ENCODE peak calls at places on chromosomes 2 and 18, in five cellular contexts. V, E, T, B and I are unnamed samples.

GRCh38 chr2:16238001-16238755 is 297.8 kb downstream of the MYCN start:
- DNase-seq in V (no peak), E (no peak), T (no peak), B (no peak), I (no peak)

GRCh38 chr18:79241755-79242154 is 154.0 kb upstream of the NFATC1 start:
- DNase-seq in V (no peak), E (no peak), T (no peak), B (no peak), I (no peak)

GRCh38 chr2:49687873-49688272 is 533.6 kb upstream of the FSHR start:
- DNase-seq in V (peak), E (no peak), T (no peak), B (no peak), I (no peak)

GRCh38 chr2:149741646-149742045 is 154.1 kb upstream of the MMADHC start:
- DNase-seq in V (peak), E (no peak), T (no peak), B (no peak), I (no peak)

GRCh38 chr2:237572021-237572741 is 5.8 kb downstream of the PRLH start:
- DNase-seq in V (peak), E (peak), T (peak), B (peak), I (no peak)

GRCh38 chr2:172208881-172209325 is 106.2 kb upstream of the DLX2 start:
- DNase-seq in V (peak), E (no peak), T (no peak), B (no peak), I (no peak)

GRCh38 chr2:15316370-15316814 is 244.7 kb downstream of the NBAS start:
- DNase-seq in V (no peak), E (peak), T (no peak), B (no peak), I (no peak)

GRCh38 chr2:43745457-43745856 is 28.4 kb upstream of the DYNC2LI1 start:
- DNase-seq in V (no peak), E (no peak), T (no peak), B (no peak), I (no peak)

GRCh38 chr2:180653481-180653880 is 326.9 kb upstream of the UBE2E3 start:
- DNase-seq in V (no peak), E (no peak), T (no peak), B (no peak), I (no peak)

GRCh38 chr2:240390091-240391073 is 45.1 kb upstream of the GPC1 start:
- DNase-seq in V (no peak), E (no peak), T (no peak), B (no peak), I (no peak)

GRCh38 chr2:173075781-173076556 is at the start of gene MAP3K20:
- DNase-seq in V (peak), E (peak), T (no peak), B (peak), I (no peak)

GRCh38 chr2:101173707-101174295 is 22.6 kb upstream of the TBC1D8 start:
- DNase-seq in V (no peak), E (no peak), T (no peak), B (no peak), I (no peak)

GRCh38 chr2:18514838-18515461 is 45.5 kb downstream of the RDH14 start:
- DNase-seq in V (no peak), E (no peak), T (no peak), B (no peak), I (no peak)

GRCh38 chr2:19611491-19612332 is 253.3 kb upstream of the OSR1 start:
- DNase-seq in V (peak), E (no peak), T (no peak), B (no peak), I (no peak)

GRCh38 chr18:26549486-26550435 is 1.4 kb upstream of the KCTD1 start:
- DNase-seq in V (peak), E (peak), T (no peak), B (peak), I (no peak)